ENCODE peak calls at places on chromosomes 13 and 19, in five cellular contexts. K is stimulated activated CD4-positive, alpha-beta T cell treated with anti-CD3 and anti-CD28 coated beads, Interleukin-2, amount 100 ng/mL, for 48 hours; R is endothelial cell; N is amniotic stem cell; S is T-helper 1 cell. E is an unnamed sample.

GRCh38 chr19:16564842-16565241 is 7.4 kb downstream of the SLC35E1 start:
- DNase-seq in K (no peak), R (no peak), N (no peak), S (no peak), E (no peak)

GRCh38 chr13:44293354-44293753 is 80.3 kb upstream of the SERP2 start:
- DNase-seq in K (no peak), R (no peak), N (no peak), S (no peak), E (no peak)

GRCh38 chr13:102291587-102292218 is 110.1 kb downstream of the FGF14 start:
- DNase-seq in K (no peak), R (no peak), N (no peak), S (no peak), E (no peak)

GRCh38 chr13:87671824-87672603 is 843 bp downstream of the SLITRK5 start:
- DNase-seq in K (no peak), R (peak), N (no peak), S (no peak), E (no peak)

GRCh38 chr19:40178756-40179155 is 12.5 kb upstream of the MAP3K10 start:
- DNase-seq in K (no peak), R (no peak), N (no peak), S (no peak), E (no peak)

GRCh38 chr19:51749979-51750378 is 1.7 kb downstream of the FPR1 start:
- DNase-seq in K (no peak), R (no peak), N (no peak), S (no peak), E (no peak)

GRCh38 chr19:9801976-9802375 is 16.9 kb downstream of the FBXL12 start:
- DNase-seq in K (no peak), R (no peak), N (no peak), S (no peak), E (no peak)

GRCh38 chr13:80669112-80669511 is 328.2 kb upstream of the SPRY2 start:
- DNase-seq in K (no peak), R (no peak), N (no peak), S (no peak), E (no peak)

GRCh38 chr13:97544041-97544765 is 110.2 kb downstream of the RAP2A start:
- DNase-seq in K (no peak), R (no peak), N (no peak), S (no peak), E (no peak)

GRCh38 chr19:53212703-53213320 is 19.7 kb upstream of the ZNF665 start:
- DNase-seq in K (no peak), R (no peak), N (no peak), S (no peak), E (no peak)

GRCh38 chr13:97491452-97491851 is 57.5 kb downstream of the RAP2A start:
- DNase-seq in K (no peak), R (no peak), N (no peak), S (no peak), E (no peak)

GRCh38 chr13:99031725-99032298 is 53.9 kb upstream of the DOCK9 start:
- DNase-seq in K (no peak), R (no peak), N (no peak), S (no peak), E (no peak)

E was measured in 8988T.